ENCODE peak calls at places on chromosome 9, in ten cellular contexts. One of them, this sample, is unnamed.

GRCh38 chr9:134775552-134775951 is 105.1 kb upstream of the FCN2 start:
- DNase-seq in GM06990: no peak
- DNase-seq in RWPE1: no peak
- DNase-seq in nephron progenitor cell: no peak
- DNase-seq in DND-41: no peak
- DNase-seq in lower leg skin: no peak
- DNase-seq in CD14-positive monocyte: no peak
- DNase-seq in MCF 10A: no peak
- DNase-seq in coronary artery: no peak
- DNase-seq in sigmoid colon: no peak
- DNase-seq in this sample: no peak

GRCh38 chr9:2087500-2088313 is 72.6 kb downstream of the SMARCA2 start:
- DNase-seq in sigmoid colon: no peak
- DNase-seq in MCF 10A: peak
- DNase-seq in coronary artery: no peak
- DNase-seq in lower leg skin: no peak
- DNase-seq in RWPE1: peak
- DNase-seq in CD14-positive monocyte: no peak
- DNase-seq in DND-41: peak
- DNase-seq in GM06990: peak
- DNase-seq in nephron progenitor cell: no peak
- DNase-seq in this sample: no peak

GRCh38 chr9:76818271-76818670 is 54.0 kb downstream of the PCA3 start:
- DNase-seq in coronary artery: peak
- DNase-seq in DND-41: no peak
- DNase-seq in CD14-positive monocyte: no peak
- DNase-seq in sigmoid colon: peak
- DNase-seq in GM06990: no peak
- DNase-seq in lower leg skin: peak
- DNase-seq in MCF 10A: peak
- DNase-seq in RWPE1: peak
- DNase-seq in nephron progenitor cell: no peak
- DNase-seq in this sample: no peak

GRCh38 chr9:93573204-93573828 is 3.1 kb upstream of the PHF2 start:
- DNase-seq in MCF 10A: no peak
- DNase-seq in coronary artery: peak
- DNase-seq in CD14-positive monocyte: no peak
- DNase-seq in RWPE1: no peak
- DNase-seq in nephron progenitor cell: no peak
- DNase-seq in GM06990: no peak
- DNase-seq in sigmoid colon: no peak
- DNase-seq in DND-41: no peak
- DNase-seq in lower leg skin: no peak
- DNase-seq in this sample: no peak

GRCh38 chr9:2291980-2292704 is 277.0 kb downstream of the SMARCA2 start:
- DNase-seq in lower leg skin: peak
- DNase-seq in sigmoid colon: no peak
- DNase-seq in MCF 10A: peak
- DNase-seq in nephron progenitor cell: no peak
- DNase-seq in RWPE1: peak
- DNase-seq in DND-41: no peak
- DNase-seq in coronary artery: no peak
- DNase-seq in CD14-positive monocyte: no peak
- DNase-seq in GM06990: no peak
- DNase-seq in this sample: no peak

GRCh38 chr9:38251461-38251860 is 141.0 kb upstream of the ALDH1B1 start:
- DNase-seq in RWPE1: no peak
- DNase-seq in sigmoid colon: no peak
- DNase-seq in coronary artery: no peak
- DNase-seq in nephron progenitor cell: no peak
- DNase-seq in DND-41: no peak
- DNase-seq in MCF 10A: no peak
- DNase-seq in CD14-positive monocyte: no peak
- DNase-seq in lower leg skin: no peak
- DNase-seq in GM06990: no peak
- DNase-seq in this sample: no peak

GRCh38 chr9:129836342-129837007 is 1.2 kb downstream of the USP20 start:
- DNase-seq in DND-41: no peak
- DNase-seq in coronary artery: no peak
- DNase-seq in GM06990: no peak
- DNase-seq in RWPE1: no peak
- DNase-seq in nephron progenitor cell: peak
- DNase-seq in MCF 10A: no peak
- DNase-seq in sigmoid colon: no peak
- DNase-seq in lower leg skin: no peak
- DNase-seq in CD14-positive monocyte: peak
- DNase-seq in this sample: no peak

GRCh38 chr9:116060631-116061030 is 93.0 kb upstream of the PAPPA start:
- DNase-seq in MCF 10A: no peak
- DNase-seq in coronary artery: no peak
- DNase-seq in CD14-positive monocyte: no peak
- DNase-seq in nephron progenitor cell: no peak
- DNase-seq in lower leg skin: no peak
- DNase-seq in DND-41: no peak
- DNase-seq in sigmoid colon: no peak
- DNase-seq in GM06990: no peak
- DNase-seq in RWPE1: no peak
- DNase-seq in this sample: no peak

GRCh38 chr9:93708289-93708986 is 132.1 kb downstream of the PHF2 start:
- DNase-seq in lower leg skin: no peak
- DNase-seq in CD14-positive monocyte: no peak
- DNase-seq in DND-41: no peak
- DNase-seq in coronary artery: no peak
- DNase-seq in sigmoid colon: no peak
- DNase-seq in RWPE1: no peak
- DNase-seq in GM06990: no peak
- DNase-seq in nephron progenitor cell: no peak
- DNase-seq in MCF 10A: no peak
- DNase-seq in this sample: no peak

GRCh38 chr9:107707419-107707837 is 217.9 kb upstream of the KLF4 start:
- DNase-seq in nephron progenitor cell: no peak
- DNase-seq in DND-41: no peak
- DNase-seq in sigmoid colon: no peak
- DNase-seq in coronary artery: no peak
- DNase-seq in lower leg skin: no peak
- DNase-seq in RWPE1: peak
- DNase-seq in CD14-positive monocyte: no peak
- DNase-seq in MCF 10A: peak
- DNase-seq in GM06990: no peak
- DNase-seq in this sample: no peak

GRCh38 chr9:123081824-123082223 is 48.4 kb downstream of the GPR21 start:
- DNase-seq in GM06990: no peak
- DNase-seq in coronary artery: no peak
- DNase-seq in lower leg skin: no peak
- DNase-seq in nephron progenitor cell: peak
- DNase-seq in DND-41: no peak
- DNase-seq in MCF 10A: peak
- DNase-seq in sigmoid colon: no peak
- DNase-seq in CD14-positive monocyte: no peak
- DNase-seq in RWPE1: peak
- DNase-seq in this sample: no peak

GRCh38 chr9:135252980-135253304 is 165.5 kb downstream of the OLFM1 start:
- DNase-seq in lower leg skin: no peak
- DNase-seq in coronary artery: no peak
- DNase-seq in CD14-positive monocyte: no peak
- DNase-seq in MCF 10A: no peak
- DNase-seq in DND-41: no peak
- DNase-seq in RWPE1: no peak
- DNase-seq in sigmoid colon: peak
- DNase-seq in GM06990: no peak
- DNase-seq in nephron progenitor cell: no peak
- DNase-seq in this sample: no peak

GRCh38 chr9:98992885-98993569 is 49.3 kb downstream of the COL15A1 start:
- DNase-seq in GM06990: no peak
- DNase-seq in RWPE1: no peak
- DNase-seq in nephron progenitor cell: no peak
- DNase-seq in lower leg skin: no peak
- DNase-seq in coronary artery: no peak
- DNase-seq in MCF 10A: no peak
- DNase-seq in CD14-positive monocyte: no peak
- DNase-seq in sigmoid colon: no peak
- DNase-seq in DND-41: no peak
- DNase-seq in this sample: no peak

GRCh38 chr9:90774682-90775081 is 26.9 kb upstream of the SYK start:
- DNase-seq in coronary artery: no peak
- DNase-seq in GM06990: peak
- DNase-seq in DND-41: no peak
- DNase-seq in RWPE1: no peak
- DNase-seq in MCF 10A: no peak
- DNase-seq in CD14-positive monocyte: peak
- DNase-seq in sigmoid colon: no peak
- DNase-seq in lower leg skin: no peak
- DNase-seq in nephron progenitor cell: no peak
- DNase-seq in this sample: no peak

GRCh38 chr9:132309056-132309455 is 45.7 kb downstream of the SETX start:
- DNase-seq in sigmoid colon: no peak
- DNase-seq in CD14-positive monocyte: no peak
- DNase-seq in RWPE1: no peak
- DNase-seq in lower leg skin: no peak
- DNase-seq in DND-41: no peak
- DNase-seq in MCF 10A: no peak
- DNase-seq in GM06990: no peak
- DNase-seq in coronary artery: no peak
- DNase-seq in nephron progenitor cell: no peak
- DNase-seq in this sample: no peak

GRCh38 chr9:132311978-132312377 is 42.8 kb downstream of the SETX start:
- DNase-seq in DND-41: no peak
- DNase-seq in nephron progenitor cell: no peak
- DNase-seq in coronary artery: no peak
- DNase-seq in MCF 10A: no peak
- DNase-seq in CD14-positive monocyte: no peak
- DNase-seq in lower leg skin: no peak
- DNase-seq in RWPE1: no peak
- DNase-seq in sigmoid colon: no peak
- DNase-seq in GM06990: no peak
- DNase-seq in this sample: no peak

GRCh38 chr9:132312426-132312825 is 42.4 kb downstream of the SETX start:
- DNase-seq in sigmoid colon: no peak
- DNase-seq in DND-41: no peak
- DNase-seq in coronary artery: no peak
- DNase-seq in GM06990: no peak
- DNase-seq in CD14-positive monocyte: no peak
- DNase-seq in RWPE1: no peak
- DNase-seq in nephron progenitor cell: no peak
- DNase-seq in MCF 10A: no peak
- DNase-seq in lower leg skin: no peak
- DNase-seq in this sample: no peak

GRCh38 chr9:132312873-132313272 is 41.9 kb downstream of the SETX start:
- DNase-seq in GM06990: no peak
- DNase-seq in RWPE1: no peak
- DNase-seq in DND-41: no peak
- DNase-seq in CD14-positive monocyte: no peak
- DNase-seq in sigmoid colon: no peak
- DNase-seq in lower leg skin: no peak
- DNase-seq in nephron progenitor cell: no peak
- DNase-seq in MCF 10A: no peak
- DNase-seq in coronary artery: no peak
- DNase-seq in this sample: no peak
- TF ChIP-seq CTCF in GM06990: no peak
- TF ChIP-seq CTCF in RWPE1: peak
- TF ChIP-seq CTCF in DND-41: no peak
- TF ChIP-seq CTCF in CD14-positive monocyte: no peak
- TF ChIP-seq CTCF in sigmoid colon: no peak
- TF ChIP-seq CTCF in lower leg skin: no peak
- TF ChIP-seq CTCF in nephron progenitor cell: no peak
- TF ChIP-seq CTCF in MCF 10A: no peak
- TF ChIP-seq CTCF in coronary artery: no peak
- TF ChIP-seq CTCF in this sample: no peak

GRCh38 chr9:110142868-110143866 is 64.8 kb downstream of the C9orf152 start:
- DNase-seq in lower leg skin: no peak
- DNase-seq in sigmoid colon: no peak
- DNase-seq in RWPE1: no peak
- DNase-seq in MCF 10A: peak
- DNase-seq in GM06990: peak
- DNase-seq in CD14-positive monocyte: no peak
- DNase-seq in coronary artery: no peak
- DNase-seq in DND-41: peak
- DNase-seq in nephron progenitor cell: no peak
- DNase-seq in this sample: no peak
- TF ChIP-seq CTCF in lower leg skin: no peak
- TF ChIP-seq CTCF in sigmoid colon: no peak
- TF ChIP-seq CTCF in RWPE1: no peak
- TF ChIP-seq CTCF in MCF 10A: no peak
- TF ChIP-seq CTCF in GM06990: peak
- TF ChIP-seq CTCF in CD14-positive monocyte: no peak
- TF ChIP-seq CTCF in coronary artery: no peak
- TF ChIP-seq CTCF in DND-41: peak
- TF ChIP-seq CTCF in nephron progenitor cell: no peak
- TF ChIP-seq CTCF in this sample: peak

GRCh38 chr9:127537792-127538191 is 74.3 kb upstream of the STXBP1 start:
- DNase-seq in lower leg skin: no peak
- DNase-seq in RWPE1: peak
- DNase-seq in CD14-positive monocyte: no peak
- DNase-seq in coronary artery: no peak
- DNase-seq in nephron progenitor cell: no peak
- DNase-seq in sigmoid colon: no peak
- DNase-seq in DND-41: no peak
- DNase-seq in MCF 10A: peak
- DNase-seq in GM06990: no peak
- DNase-seq in this sample: no peak
- TF ChIP-seq CTCF in lower leg skin: no peak
- TF ChIP-seq CTCF in RWPE1: no peak
- TF ChIP-seq CTCF in CD14-positive monocyte: no peak
- TF ChIP-seq CTCF in coronary artery: no peak
- TF ChIP-seq CTCF in nephron progenitor cell: no peak
- TF ChIP-seq CTCF in sigmoid colon: no peak
- TF ChIP-seq CTCF in DND-41: no peak
- TF ChIP-seq CTCF in MCF 10A: peak
- TF ChIP-seq CTCF in GM06990: peak
- TF ChIP-seq CTCF in this sample: no peak

DNA sequence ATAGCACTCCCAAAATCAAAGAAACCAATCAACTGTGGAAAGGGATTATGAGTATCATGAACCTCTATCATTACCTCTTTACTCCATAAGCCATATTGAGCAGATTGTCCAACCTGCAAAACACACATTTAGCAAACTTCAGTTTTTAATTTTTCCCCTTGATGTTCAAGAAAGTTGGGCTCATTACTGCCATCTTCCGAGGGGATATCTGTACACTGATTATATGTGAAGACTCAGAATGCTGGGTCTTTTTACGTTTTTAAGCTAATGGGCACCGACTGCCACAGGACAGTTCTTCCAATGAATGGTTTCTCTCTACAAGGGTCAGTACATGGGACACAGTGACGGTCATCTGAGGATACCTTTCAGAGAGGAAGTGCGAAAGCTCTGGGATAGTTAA is 132.7 kb downstream of the ELAVL2 start:
- DNase-seq in sigmoid colon: no peak
- DNase-seq in RWPE1: no peak
- DNase-seq in DND-41: no peak
- DNase-seq in CD14-positive monocyte: no peak
- DNase-seq in nephron progenitor cell: no peak
- DNase-seq in GM06990: no peak
- DNase-seq in lower leg skin: no peak
- DNase-seq in coronary artery: no peak
- DNase-seq in MCF 10A: no peak
- DNase-seq in this sample: no peak
- TF ChIP-seq CTCF in sigmoid colon: no peak
- TF ChIP-seq CTCF in RWPE1: no peak
- TF ChIP-seq CTCF in DND-41: no peak
- TF ChIP-seq CTCF in CD14-positive monocyte: no peak
- TF ChIP-seq CTCF in nephron progenitor cell: no peak
- TF ChIP-seq CTCF in GM06990: no peak
- TF ChIP-seq CTCF in lower leg skin: no peak
- TF ChIP-seq CTCF in coronary artery: no peak
- TF ChIP-seq CTCF in MCF 10A: no peak
- TF ChIP-seq CTCF in this sample: no peak

This sample was measured in upper lobe of left lung.